ENCODE peak calls at places on chromosome 16, in four cellular contexts. One of them, this sample, is unnamed.

GRCh38 chr16:3945751-3946603 is 65.5 kb upstream of the CREBBP start:
- DNase-seq in HepG2: peak
- DNase-seq in GM12878: no peak
- DNase-seq in K562: no peak
- DNase-seq in this sample: no peak

GRCh38 chr16:88710556-88710955 is 4.3 kb downstream of the CTU2 start:
- DNase-seq in K562: no peak
- DNase-seq in GM12878: no peak
- DNase-seq in HepG2: no peak
- DNase-seq in this sample: no peak

GRCh38 chr16:48279199-48279598 is 31.9 kb upstream of the ABCC11 start:
- DNase-seq in GM12878: no peak
- DNase-seq in HepG2: no peak
- DNase-seq in K562: peak
- DNase-seq in this sample: peak

GRCh38 chr16:4021070-4021779 is 95.0 kb downstream of the ADCY9 start:
- DNase-seq in HepG2: peak
- DNase-seq in K562: no peak
- DNase-seq in GM12878: no peak
- DNase-seq in this sample: no peak

GRCh38 chr16:24052466-24053324 is 203.4 kb upstream of the CACNG3 start:
- DNase-seq in K562: no peak
- DNase-seq in GM12878: no peak
- DNase-seq in HepG2: no peak
- DNase-seq in this sample: no peak

GRCh38 chr16:69233124-69233523 is 46.2 kb downstream of the SNTB2 start:
- DNase-seq in HepG2: no peak
- DNase-seq in GM12878: no peak
- DNase-seq in K562: no peak
- DNase-seq in this sample: no peak

GRCh38 chr16:53964145-53964544 is 260.2 kb downstream of the FTO start:
- DNase-seq in GM12878: no peak
- DNase-seq in HepG2: no peak
- DNase-seq in K562: no peak
- DNase-seq in this sample: no peak

GRCh38 chr16:50859628-50860360 is 117.9 kb downstream of the CYLD start:
- DNase-seq in HepG2: peak
- DNase-seq in K562: peak
- DNase-seq in GM12878: no peak
- DNase-seq in this sample: no peak

GRCh38 chr16:2471016-2471652 is at the start of gene NTN3:
- DNase-seq in GM12878: no peak
- DNase-seq in K562: peak
- DNase-seq in HepG2: no peak
- DNase-seq in this sample: peak

GRCh38 chr16:14354561-14355351 is 275.3 kb downstream of the PARN start:
- DNase-seq in GM12878: peak
- DNase-seq in K562: no peak
- DNase-seq in HepG2: no peak
- DNase-seq in this sample: no peak

GRCh38 chr16:47574091-47575054 is 113.2 kb downstream of the PHKB start:
- DNase-seq in HepG2: no peak
- DNase-seq in K562: no peak
- DNase-seq in GM12878: peak
- DNase-seq in this sample: no peak

GRCh38 chr16:50675686-50676610 is 5.2 kb downstream of the SNX20 start:
- DNase-seq in K562: no peak
- DNase-seq in HepG2: no peak
- DNase-seq in GM12878: no peak
- DNase-seq in this sample: no peak

GRCh38 chr16:77238593-77238992 is 39.4 kb downstream of the SYCE1L start:
- DNase-seq in HepG2: no peak
- DNase-seq in GM12878: no peak
- DNase-seq in K562: no peak
- DNase-seq in this sample: no peak

GRCh38 chr16:4884209-4884608 is 36.9 kb downstream of the UBN1 start:
- DNase-seq in HepG2: no peak
- DNase-seq in K562: no peak
- DNase-seq in GM12878: no peak
- DNase-seq in this sample: no peak

GRCh38 chr16:57997528-57998265 is 2.8 kb downstream of the ZNF319 start:
- DNase-seq in K562: no peak
- DNase-seq in HepG2: no peak
- DNase-seq in GM12878: no peak
- DNase-seq in this sample: no peak

GRCh38 chr16:1871974-1872635 is at the start of gene MEIOB:
- DNase-seq in HepG2: no peak
- DNase-seq in GM12878: no peak
- DNase-seq in K562: peak
- DNase-seq in this sample: no peak

GRCh38 chr16:54409982-54410381 is 123.4 kb upstream of the IRX3 start:
- DNase-seq in HepG2: no peak
- DNase-seq in GM12878: no peak
- DNase-seq in K562: no peak
- DNase-seq in this sample: no peak

GRCh38 chr16:47886631-47887415 is 269.0 kb downstream of the ABCC12 start:
- DNase-seq in HepG2: no peak
- DNase-seq in K562: no peak
- DNase-seq in GM12878: no peak
- DNase-seq in this sample: peak

GRCh38 chr16:46638947-46639925 is 18.1 kb upstream of the SHCBP1 start:
- DNase-seq in K562: no peak
- DNase-seq in GM12878: no peak
- DNase-seq in HepG2: no peak
- DNase-seq in this sample: no peak

GRCh38 chr16:88985521-88985920 is 8.5 kb upstream of the CBFA2T3 start:
- DNase-seq in K562: no peak
- DNase-seq in HepG2: no peak
- DNase-seq in GM12878: no peak
- DNase-seq in this sample: no peak

GRCh38 chr16:62548095-62548494 is 511.9 kb upstream of the CDH8 start:
- DNase-seq in GM12878: no peak
- DNase-seq in K562: no peak
- DNase-seq in HepG2: no peak
- DNase-seq in this sample: no peak

GRCh38 chr16:74309789-74310781 is 13.5 kb downstream of the PSMD7 start:
- DNase-seq in K562: peak
- DNase-seq in GM12878: no peak
- DNase-seq in HepG2: peak
- DNase-seq in this sample: peak

GRCh38 chr16:80993293-80993691 is 13.4 kb downstream of the CMC2 start:
- DNase-seq in K562: peak
- DNase-seq in HepG2: peak
- DNase-seq in GM12878: no peak
- DNase-seq in this sample: no peak

GRCh38 chr16:86668136-86668535 is 89.8 kb downstream of the FOXL1 start:
- DNase-seq in GM12878: no peak
- DNase-seq in K562: no peak
- DNase-seq in HepG2: no peak
- DNase-seq in this sample: peak

GRCh38 chr16:62010186-62010585 is 26.1 kb downstream of the CDH8 start:
- DNase-seq in GM12878: no peak
- DNase-seq in K562: no peak
- DNase-seq in HepG2: no peak
- DNase-seq in this sample: no peak

GRCh38 chr16:21169249-21169981 is 10.9 kb downstream of the LDAF1 start:
- DNase-seq in K562: peak
- DNase-seq in GM12878: no peak
- DNase-seq in HepG2: no peak
- DNase-seq in this sample: no peak

GRCh38 chr16:50634947-50635346 is 46.2 kb downstream of the SNX20 start:
- DNase-seq in K562: no peak
- DNase-seq in HepG2: no peak
- DNase-seq in GM12878: no peak
- DNase-seq in this sample: no peak

GRCh38 chr16:48607056-48607825 is 2.7 kb downstream of the N4BP1 start:
- DNase-seq in GM12878: no peak
- DNase-seq in K562: no peak
- DNase-seq in HepG2: no peak
- DNase-seq in this sample: no peak

GRCh38 chr16:50502616-50503000 is 45.6 kb upstream of the NKD1 start:
- DNase-seq in GM12878: no peak
- DNase-seq in K562: no peak
- DNase-seq in HepG2: peak
- DNase-seq in this sample: no peak

GRCh38 chr16:14300631-14301149 is 229.6 kb downstream of the MRTFB start:
- DNase-seq in K562: peak
- DNase-seq in HepG2: peak
- DNase-seq in GM12878: no peak
- DNase-seq in this sample: peak

GRCh38 chr16:72926671-72927070 is 121.3 kb downstream of the ZFHX3 start:
- DNase-seq in GM12878: no peak
- DNase-seq in K562: no peak
- DNase-seq in HepG2: no peak
- DNase-seq in this sample: no peak

GRCh38 chr16:23920899-23921298 is 85.1 kb downstream of the PRKCB start:
- DNase-seq in GM12878: no peak
- DNase-seq in HepG2: no peak
- DNase-seq in K562: no peak
- DNase-seq in this sample: no peak

GRCh38 chr16:87057291-87057881 is 259.8 kb downstream of the C16orf95 start:
- DNase-seq in GM12878: no peak
- DNase-seq in K562: peak
- DNase-seq in HepG2: no peak
- DNase-seq in this sample: no peak

GRCh38 chr16:47732122-47732805 is 271.1 kb downstream of the PHKB start:
- DNase-seq in K562: no peak
- DNase-seq in GM12878: no peak
- DNase-seq in HepG2: no peak
- DNase-seq in this sample: no peak

GRCh38 chr16:87028481-87029320 is 288.5 kb downstream of the C16orf95 start:
- DNase-seq in K562: no peak
- DNase-seq in HepG2: no peak
- DNase-seq in GM12878: no peak
- DNase-seq in this sample: no peak

GRCh38 chr16:81614171-81614570 is 164.9 kb upstream of the PLCG2 start:
- DNase-seq in K562: no peak
- DNase-seq in HepG2: no peak
- DNase-seq in GM12878: no peak
- DNase-seq in this sample: no peak

GRCh38 chr16:19127205-19127604 is 13.4 kb downstream of the ITPRIPL2 start:
- DNase-seq in K562: no peak
- DNase-seq in HepG2: no peak
- DNase-seq in GM12878: peak
- DNase-seq in this sample: no peak

GRCh38 chr16:85935957-85936760 is 37.2 kb downstream of the IRF8 start:
- DNase-seq in K562: no peak
- DNase-seq in GM12878: peak
- DNase-seq in HepG2: no peak
- DNase-seq in this sample: no peak

GRCh38 chr16:65936096-65936495 is 430.4 kb upstream of the CDH5 start:
- DNase-seq in K562: no peak
- DNase-seq in HepG2: no peak
- DNase-seq in GM12878: no peak
- DNase-seq in this sample: no peak
- TF ChIP-seq BHLHE40 in K562: no peak
- TF ChIP-seq BHLHE40 in HepG2: no peak
- TF ChIP-seq BHLHE40 in GM12878: no peak
- TF ChIP-seq BHLHE40 in this sample: no peak

GRCh38 chr16:28475221-28475620 is 3.1 kb upstream of the NPIPB7 start:
- DNase-seq in K562: no peak
- DNase-seq in HepG2: no peak
- DNase-seq in GM12878: no peak
- DNase-seq in this sample: no peak

GRCh38 chr16:28478511-28479180 is 6.5 kb upstream of the NPIPB7 start:
- DNase-seq in HepG2: no peak
- DNase-seq in K562: no peak
- DNase-seq in GM12878: no peak
- DNase-seq in this sample: no peak

GRCh38 chr16:28477311-28477920 is 5.3 kb upstream of the NPIPB7 start:
- DNase-seq in K562: no peak
- DNase-seq in GM12878: no peak
- DNase-seq in HepG2: no peak
- DNase-seq in this sample: no peak

DNA sequence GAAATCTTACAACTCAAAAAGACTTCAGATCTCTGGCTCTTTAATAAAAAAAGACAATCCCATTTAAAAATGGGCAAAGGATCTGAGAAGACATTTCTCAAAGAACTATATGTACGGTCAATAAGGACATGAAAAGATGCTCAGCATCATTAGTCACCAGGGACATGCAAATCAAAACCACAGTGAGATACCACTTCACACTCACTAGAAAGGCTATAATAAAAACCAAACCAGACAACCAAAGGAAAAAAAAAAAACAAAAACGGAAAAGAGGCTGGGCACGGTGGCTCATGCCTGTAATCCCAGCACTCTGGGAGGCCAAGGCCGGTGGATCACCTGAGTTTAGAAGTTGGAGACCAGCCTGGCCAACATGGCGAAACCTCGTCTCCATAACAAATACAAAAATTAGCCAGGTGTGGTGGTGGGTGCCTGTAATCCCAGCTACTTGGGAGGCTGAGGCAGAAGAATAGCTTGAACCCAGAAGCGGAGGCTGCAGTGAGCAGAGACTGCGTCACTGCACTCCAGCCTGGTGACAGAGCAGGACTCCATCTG is 1.7 kb upstream of the NPIPB7 start:
- DNase-seq in GM12878: no peak
- DNase-seq in HepG2: no peak
- DNase-seq in K562: no peak
- DNase-seq in this sample: no peak
- TF ChIP-seq SP1 in GM12878: no peak
- TF ChIP-seq SP1 in HepG2: no peak
- TF ChIP-seq SP1 in K562: no peak
- TF ChIP-seq SP1 in this sample: no peak

DNA sequence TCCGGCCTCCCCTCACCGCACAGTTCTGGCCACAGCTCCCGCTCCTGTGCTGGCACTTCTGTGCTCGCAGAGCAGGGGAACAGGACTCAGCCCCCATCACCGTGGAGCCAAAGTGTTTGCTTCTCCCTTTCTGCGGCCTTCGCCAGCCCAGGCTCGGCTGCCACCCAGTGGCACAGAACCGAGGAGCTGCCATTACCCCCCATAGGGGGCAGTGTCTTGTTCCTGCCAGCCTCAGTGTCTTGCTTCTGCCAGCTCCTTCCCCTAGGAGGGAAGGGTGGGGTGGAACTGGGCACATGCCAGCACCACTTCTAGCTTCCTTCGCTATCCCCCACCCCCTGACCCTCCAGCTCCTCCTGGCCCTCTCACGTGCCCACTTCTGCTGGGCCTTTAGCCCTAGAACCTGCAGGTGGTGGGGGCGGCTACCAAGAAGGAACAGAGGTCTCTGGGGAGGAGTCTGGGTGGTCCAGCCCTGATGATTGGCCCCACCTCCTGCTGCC is 645 bp upstream of the ELMO3 start:
- DNase-seq in GM12878: no peak
- DNase-seq in HepG2: no peak
- DNase-seq in K562: no peak
- DNase-seq in this sample: no peak
- TF ChIP-seq TARDBP in GM12878: no peak
- TF ChIP-seq TARDBP in HepG2: no peak
- TF ChIP-seq TARDBP in K562: no peak
- TF ChIP-seq TARDBP in this sample: no peak

GRCh38 chr16:83983491-83983890 is 15.4 kb downstream of the NECAB2 start:
- DNase-seq in GM12878: no peak
- DNase-seq in HepG2: no peak
- DNase-seq in K562: no peak
- DNase-seq in this sample: no peak
- TF ChIP-seq BHLHE40 in GM12878: no peak
- TF ChIP-seq BHLHE40 in HepG2: no peak
- TF ChIP-seq BHLHE40 in K562: no peak
- TF ChIP-seq BHLHE40 in this sample: no peak

GRCh38 chr16:83137326-83137770 is 510.6 kb downstream of the CDH13 start:
- DNase-seq in HepG2: peak
- DNase-seq in GM12878: no peak
- DNase-seq in K562: no peak
- DNase-seq in this sample: no peak
- TF ChIP-seq SP1 in HepG2: no peak
- TF ChIP-seq SP1 in GM12878: no peak
- TF ChIP-seq SP1 in K562: no peak
- TF ChIP-seq SP1 in this sample: no peak